ENCODE peak calls at places on chromosomes 7 and 10, in four cellular contexts. One of them, this sample, is unnamed.

GRCh38 chr7:81583090-81583489 is 186.8 kb downstream of the HGF start:
- DNase-seq in cardiac muscle cell: no peak
- DNase-seq in adrenal gland: no peak
- DNase-seq in heart left ventricle: no peak
- DNase-seq in this sample: no peak

GRCh38 chr7:3381073-3381685 is 80.1 kb downstream of the SDK1 start:
- DNase-seq in cardiac muscle cell: no peak
- DNase-seq in heart left ventricle: no peak
- DNase-seq in adrenal gland: no peak
- DNase-seq in this sample: no peak

GRCh38 chr10:49007128-49007527 is 67.5 kb upstream of the LRRC18 start:
- DNase-seq in cardiac muscle cell: no peak
- DNase-seq in adrenal gland: no peak
- DNase-seq in heart left ventricle: no peak
- DNase-seq in this sample: no peak

GRCh38 chr7:132771301-132771730 is 195.0 kb upstream of the PLXNA4 start:
- DNase-seq in heart left ventricle: no peak
- DNase-seq in adrenal gland: no peak
- DNase-seq in cardiac muscle cell: no peak
- DNase-seq in this sample: no peak

GRCh38 chr10:107336061-107336460 is 171.6 kb upstream of the SORCS1 start:
- DNase-seq in adrenal gland: no peak
- DNase-seq in cardiac muscle cell: no peak
- DNase-seq in heart left ventricle: no peak
- DNase-seq in this sample: no peak

GRCh38 chr7:110964770-110965169 is 126.2 kb upstream of the LRRN3 start:
- DNase-seq in heart left ventricle: no peak
- DNase-seq in adrenal gland: no peak
- DNase-seq in cardiac muscle cell: no peak
- DNase-seq in this sample: no peak

GRCh38 chr10:49625411-49625810 is 11.6 kb downstream of the CHAT start:
- DNase-seq in adrenal gland: no peak
- DNase-seq in cardiac muscle cell: no peak
- DNase-seq in heart left ventricle: no peak
- DNase-seq in this sample: no peak

GRCh38 chr10:98466916-98467505 is 20.3 kb upstream of the HPS1 start:
- DNase-seq in cardiac muscle cell: peak
- DNase-seq in adrenal gland: no peak
- DNase-seq in heart left ventricle: no peak
- DNase-seq in this sample: no peak

GRCh38 chr10:21727452-21728168 is 193.6 kb downstream of the MLLT10 start:
- DNase-seq in cardiac muscle cell: peak
- DNase-seq in adrenal gland: no peak
- DNase-seq in heart left ventricle: no peak
- DNase-seq in this sample: no peak

GRCh38 chr7:1355568-1356340 is 103.5 kb downstream of the MICALL2 start:
- DNase-seq in adrenal gland: no peak
- DNase-seq in heart left ventricle: peak
- DNase-seq in cardiac muscle cell: no peak
- DNase-seq in this sample: no peak

GRCh38 chr7:158244873-158245723 is 342.5 kb downstream of the PTPRN2 start:
- DNase-seq in cardiac muscle cell: no peak
- DNase-seq in heart left ventricle: no peak
- DNase-seq in adrenal gland: no peak
- DNase-seq in this sample: no peak

GRCh38 chr10:84237199-84238051 is 3.9 kb downstream of the LRIT1 start:
- DNase-seq in adrenal gland: no peak
- DNase-seq in cardiac muscle cell: no peak
- DNase-seq in heart left ventricle: no peak
- DNase-seq in this sample: no peak

DNA sequence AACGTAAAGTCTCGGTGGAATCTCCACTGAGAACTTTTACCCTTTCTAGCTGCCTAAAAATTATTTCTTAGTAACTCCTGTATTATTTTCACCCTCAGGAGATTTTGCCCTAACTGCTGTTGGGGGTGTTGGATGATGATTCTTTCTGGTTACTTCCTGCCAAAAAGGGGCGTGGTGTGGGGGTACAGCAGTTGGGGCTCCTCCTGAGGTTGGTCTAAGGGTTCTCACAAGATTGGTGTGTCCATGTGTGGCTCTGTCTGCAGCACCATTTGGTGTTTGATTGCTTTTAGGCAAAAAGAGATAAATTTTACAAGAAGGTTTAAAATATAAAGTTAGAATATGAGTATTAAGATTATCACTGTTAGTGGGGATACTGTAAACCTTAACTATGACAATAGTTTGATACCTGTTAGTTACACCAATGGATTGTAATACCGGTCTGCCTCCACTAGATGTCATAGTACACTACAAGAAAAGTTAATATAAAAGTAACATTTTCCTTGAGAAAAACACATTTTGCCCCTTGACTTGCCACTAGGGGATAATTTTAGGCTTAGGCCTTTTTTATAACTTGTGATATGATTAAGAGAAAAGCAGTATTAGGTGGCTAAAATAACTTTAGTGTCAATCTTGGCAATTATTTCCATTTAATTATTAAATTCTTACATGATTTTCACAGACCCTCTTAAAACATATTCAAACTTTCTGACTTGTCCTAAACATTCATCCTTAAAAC is 928.7 kb downstream of the IPMK start:
- DNase-seq in cardiac muscle cell: peak
- DNase-seq in adrenal gland: no peak
- DNase-seq in heart left ventricle: no peak
- DNase-seq in this sample: no peak
- TF ChIP-seq CTCF in cardiac muscle cell: peak
- TF ChIP-seq CTCF in adrenal gland: peak
- TF ChIP-seq CTCF in heart left ventricle: peak
- TF ChIP-seq CTCF in this sample: peak

DNA sequence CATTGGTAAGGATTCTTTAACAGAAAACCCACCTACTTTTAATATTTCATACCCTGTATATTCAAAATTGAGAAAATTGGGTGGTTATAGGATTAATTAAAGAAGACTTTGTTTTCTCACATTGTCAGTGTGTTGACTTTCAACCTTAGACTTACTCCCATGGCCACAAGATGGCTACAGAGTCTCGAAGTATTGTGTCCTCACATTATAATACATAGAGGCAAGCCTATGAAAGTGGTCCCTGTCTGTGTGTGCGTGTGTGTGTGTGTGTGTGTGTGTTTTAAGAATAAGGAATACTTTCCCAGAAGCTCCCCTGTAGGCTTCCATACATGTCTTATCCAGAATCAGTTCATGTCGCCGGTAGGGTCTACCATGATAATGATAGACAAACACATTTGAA is 180.0 kb downstream of the PHF14 start:
- DNase-seq in heart left ventricle: no peak
- DNase-seq in cardiac muscle cell: peak
- DNase-seq in adrenal gland: no peak
- DNase-seq in this sample: no peak
- TF ChIP-seq CTCF in heart left ventricle: peak
- TF ChIP-seq CTCF in cardiac muscle cell: no peak
- TF ChIP-seq CTCF in adrenal gland: no peak
- TF ChIP-seq CTCF in this sample: no peak

DNA sequence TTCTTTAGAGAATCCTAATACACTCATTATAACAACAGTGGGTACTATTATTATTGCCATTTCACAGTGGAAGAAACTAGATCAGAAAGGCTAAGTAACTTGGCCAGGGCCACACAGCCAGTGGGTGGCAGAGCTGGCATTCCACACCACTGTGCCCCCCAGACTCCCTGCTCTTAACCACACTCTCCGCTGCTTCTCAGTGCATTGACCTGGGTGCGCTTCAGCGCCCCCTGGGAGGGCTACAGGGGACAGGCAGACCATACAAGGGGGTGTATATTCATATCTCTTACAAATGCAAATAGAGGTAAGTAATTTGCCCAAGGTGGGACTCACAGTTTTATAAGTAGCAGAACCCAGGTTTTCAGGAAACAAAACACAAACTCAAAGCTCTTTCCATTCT is 77.0 kb upstream of the NMT2 start:
- DNase-seq in adrenal gland: no peak
- DNase-seq in cardiac muscle cell: peak
- DNase-seq in heart left ventricle: no peak
- DNase-seq in this sample: no peak
- TF ChIP-seq CTCF in adrenal gland: no peak
- TF ChIP-seq CTCF in cardiac muscle cell: peak
- TF ChIP-seq CTCF in heart left ventricle: no peak
- TF ChIP-seq CTCF in this sample: peak

GRCh38 chr10:34206078-34206477 is 609.0 kb downstream of the PARD3 start:
- DNase-seq in heart left ventricle: no peak
- DNase-seq in cardiac muscle cell: no peak
- DNase-seq in adrenal gland: no peak
- DNase-seq in this sample: no peak
- TF ChIP-seq CTCF in heart left ventricle: no peak
- TF ChIP-seq CTCF in cardiac muscle cell: no peak
- TF ChIP-seq CTCF in adrenal gland: no peak
- TF ChIP-seq CTCF in this sample: no peak

GRCh38 chr10:56823849-56824248 is 462.8 kb upstream of the ZWINT start:
- DNase-seq in cardiac muscle cell: no peak
- DNase-seq in adrenal gland: no peak
- DNase-seq in heart left ventricle: no peak
- DNase-seq in this sample: no peak
- TF ChIP-seq CTCF in cardiac muscle cell: no peak
- TF ChIP-seq CTCF in adrenal gland: no peak
- TF ChIP-seq CTCF in heart left ventricle: no peak
- TF ChIP-seq CTCF in this sample: peak

This sample was measured in progenitor cell of endocrine pancreas.